ENCODE peak calls at places on chromosomes 11 and 22, in five cellular contexts. P, Z, W, J and L are unnamed samples.

GRCh38 chr11:97740783-97741151 is 1280.0 kb upstream of the CNTN5 start:
- ATAC-seq in P (peak; percentile 28), Z (peak; percentile 26), W (no peak), J (no peak), L (no peak)

GRCh38 chr11:120883404-120884135 is 140.3 kb upstream of the TBCEL start:
- ATAC-seq in P (no peak), Z (peak; percentile 52), W (no peak), J (no peak), L (peak; percentile 66)

GRCh38 chr11:91081440-91082088 is 858.7 kb upstream of the CHORDC1 start:
- ATAC-seq in P (no peak), Z (peak; percentile 94), W (no peak), J (no peak), L (peak; percentile 93)

GRCh38 chr11:117980280-117980679 is 5.9 kb upstream of the IL10RA start:
- ATAC-seq in P (no peak), Z (no peak), W (peak; percentile 11), J (no peak), L (no peak)

GRCh38 chr11:36352919-36353318 is 56.8 kb downstream of the PRR5L start:
- ATAC-seq in P (no peak), Z (no peak), W (no peak), J (no peak), L (no peak)

GRCh38 chr22:25485626-25486545 is 78.6 kb upstream of the GRK3 start:
- ATAC-seq in P (no peak), Z (no peak), W (peak; percentile 85), J (peak; percentile 28), L (no peak)

GRCh38 chr11:115745545-115746265 is 241.5 kb upstream of the CADM1 start:
- ATAC-seq in P (no peak), Z (peak; percentile 61), W (no peak), J (no peak), L (no peak)

GRCh38 chr11:70483077-70483861 is 84.9 kb downstream of the CTTN start:
- ATAC-seq in P (peak; percentile 88), Z (peak; percentile 55), W (peak; percentile 80), J (no peak), L (peak; percentile 51)

GRCh38 chr11:10204021-10204420 is 90.0 kb downstream of the SBF2 start:
- ATAC-seq in P (no peak), Z (no peak), W (no peak), J (no peak), L (no peak)

GRCh38 chr11:64086263-64086938 is 50.7 kb downstream of the FLRT1 start:
- ATAC-seq in P (peak; percentile 25), Z (peak; percentile 53), W (no peak), J (peak; percentile 6), L (peak; percentile 67)

GRCh38 chr11:121497176-121497995 is 44.6 kb upstream of the SORL1-AS1 start:
- ATAC-seq in P (no peak), Z (no peak), W (no peak), J (no peak), L (no peak)

GRCh38 chr22:40502919-40503318 is 132.5 kb downstream of the SGSM3 start:
- ATAC-seq in P (no peak), Z (no peak), W (peak; percentile 9), J (no peak), L (no peak)

GRCh38 chr11:103903621-103904323 is 132.7 kb upstream of the DDI1 start:
- ATAC-seq in P (no peak), Z (no peak), W (peak; percentile 87), J (no peak), L (no peak)

GRCh38 chr11:5486421-5486820 is 2.1 kb upstream of the OR52D1 start:
- ATAC-seq in P (peak; percentile 41), Z (no peak), W (peak; percentile 59), J (no peak), L (no peak)

GRCh38 chr11:122277553-122277952 is 161.5 kb upstream of the BLID start:
- ATAC-seq in P (no peak), Z (no peak), W (no peak), J (no peak), L (no peak)

GRCh38 chr22:17121235-17122195 is at the start of gene TMEM121B:
- ATAC-seq in P (peak; percentile 49), Z (peak; percentile 73), W (no peak), J (peak; percentile 56), L (peak; percentile 28)

GRCh38 chr22:24507742-24508141 is 12.6 kb downstream of the UPB1 start:
- ATAC-seq in P (no peak), Z (no peak), W (peak; percentile 52), J (no peak), L (no peak)

GRCh38 chr11:531826-532511 is 3.4 kb downstream of the HRAS start:
- ATAC-seq in P (no peak), Z (no peak), W (no peak), J (no peak), L (no peak)

GRCh38 chr22:33018232-33018864 is 39.8 kb downstream of the SYN3 start:
- ATAC-seq in P (peak; percentile 87), Z (peak; percentile 88), W (peak; percentile 88), J (peak; percentile 89), L (peak; percentile 62)

GRCh38 chr22:38755911-38756532 is at the start of gene SUN2:
- ATAC-seq in P (peak; percentile 93), Z (peak; percentile 89), W (peak; percentile 77), J (peak; percentile 63), L (peak; percentile 89)

GRCh38 chr11:65506316-65506769 is 7.5 kb downstream of the MALAT1 start:
- ATAC-seq in P (no peak), Z (peak; percentile 4), W (no peak), J (no peak), L (no peak)
- TF ChIP-seq POLR2A in P (no peak), Z (no peak), W (no peak), J (no peak), L (no peak)

GRCh38 chr22:23305922-23306374 is 125.6 kb downstream of the BCR start:
- ATAC-seq in P (no peak), Z (no peak), W (no peak), J (no peak), L (peak; percentile 89)
- TF ChIP-seq EP300 in P (no peak), Z (peak; percentile 92), W (no peak), J (no peak), L (no peak)

DNA sequence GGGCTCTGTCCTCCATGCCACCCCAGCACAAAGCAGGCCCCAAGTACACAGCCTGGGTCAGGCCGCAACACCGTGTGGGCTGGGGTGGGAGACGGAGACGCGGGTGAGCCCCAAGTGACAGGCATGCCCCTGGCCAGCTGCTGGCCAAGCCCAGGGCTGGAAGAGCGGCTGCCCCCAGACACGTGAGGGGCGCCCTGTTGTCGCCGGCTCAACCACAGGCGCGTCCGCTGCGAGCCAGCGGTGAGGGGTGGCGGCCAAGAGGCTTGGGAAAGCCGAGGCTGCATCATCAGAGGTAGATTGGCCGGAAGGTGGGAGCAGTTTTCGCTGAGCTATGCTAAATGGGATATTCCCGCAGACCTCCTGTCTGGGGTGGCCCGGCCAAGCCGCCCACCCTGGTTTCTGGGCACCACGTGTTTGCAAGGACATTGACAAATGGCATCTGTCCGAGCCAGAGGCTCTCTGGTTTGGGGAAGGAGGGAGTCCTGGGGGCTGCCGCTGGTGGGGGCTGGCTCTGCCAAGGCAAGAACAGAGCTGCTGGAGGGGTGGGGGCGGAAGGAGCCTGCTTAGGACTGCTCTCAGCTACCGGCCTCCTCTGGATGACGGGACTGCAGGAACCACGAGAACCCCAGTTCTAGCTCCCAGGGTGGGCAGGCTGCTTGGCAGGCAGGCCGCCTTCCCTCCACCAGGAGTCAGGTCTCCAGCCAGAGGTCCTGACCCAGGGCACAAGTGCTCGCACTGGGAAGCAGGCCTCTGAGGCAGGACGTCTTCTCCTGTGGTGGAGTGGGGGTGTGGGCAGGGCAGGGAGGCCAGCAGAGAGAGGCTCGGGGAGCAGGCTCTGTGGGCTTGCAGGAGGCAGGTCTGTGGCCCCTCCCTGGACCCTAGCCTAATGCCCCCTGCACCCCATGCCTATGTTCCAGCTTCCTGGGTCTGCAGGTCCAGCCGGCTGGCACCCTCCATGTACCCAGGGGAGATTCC is 552 bp downstream of the PRR33 start:
- ATAC-seq in P (no peak), Z (peak; percentile 22), W (peak; percentile 52), J (no peak), L (no peak)
- TF ChIP-seq POLR2AphosphoS5 in P (no peak), Z (no peak), W (no peak), J (no peak), L (no peak)

GRCh38 chr11:73218106-73218829 is at the start of gene P2RY2:
- ATAC-seq in P (no peak), Z (peak; percentile 89), W (peak; percentile 77), J (peak; percentile 77), L (peak; percentile 82)
- TF ChIP-seq POLR2A in P (no peak), Z (no peak), W (no peak), J (no peak), L (no peak)

GRCh38 chr11:112588252-112588668 is 327.6 kb upstream of the PLET1 start:
- ATAC-seq in P (peak; percentile 95), Z (peak; percentile 87), W (peak; percentile 78), J (peak; percentile 94), L (peak; percentile 77)
- TF ChIP-seq EP300 in P (no peak), Z (no peak), W (no peak), J (no peak), L (no peak)